ENCODE peak calls at places on chromosomes 2 and 18, in six cellular contexts. One of them, this sample, is unnamed. For H3K4me1, the result is how much of the 10 kb centered on the place peaks cover.

GRCh38 chr2:166240387-166241313 is 112.8 kb upstream of the SCN1A start:
- DNase-seq in breast epithelium: no peak
- DNase-seq in sigmoid colon: no peak
- DNase-seq in heart right ventricle: no peak
- DNase-seq in adrenal gland: no peak
- DNase-seq in body of pancreas: no peak
- DNase-seq in this sample: no peak

GRCh38 chr18:46856975-46857374 is 60.3 kb downstream of the PIAS2 start:
- DNase-seq in body of pancreas: no peak
- DNase-seq in breast epithelium: no peak
- DNase-seq in adrenal gland: no peak
- DNase-seq in sigmoid colon: no peak
- DNase-seq in heart right ventricle: no peak
- DNase-seq in this sample: no peak

GRCh38 chr18:79490593-79491551 is 95.1 kb downstream of the NFATC1 start:
- DNase-seq in adrenal gland: no peak
- DNase-seq in body of pancreas: no peak
- DNase-seq in heart right ventricle: no peak
- DNase-seq in breast epithelium: no peak
- DNase-seq in sigmoid colon: peak
- DNase-seq in this sample: peak

GRCh38 chr18:48814490-48815181 is 136.1 kb downstream of the SMAD7 start:
- DNase-seq in adrenal gland: peak
- DNase-seq in heart right ventricle: no peak
- DNase-seq in sigmoid colon: peak
- DNase-seq in breast epithelium: peak
- DNase-seq in body of pancreas: no peak
- DNase-seq in this sample: peak

GRCh38 chr2:16218651-16219050 is 278.3 kb downstream of the MYCN start:
- DNase-seq in body of pancreas: peak
- DNase-seq in sigmoid colon: no peak
- DNase-seq in breast epithelium: no peak
- DNase-seq in heart right ventricle: no peak
- DNase-seq in adrenal gland: peak
- DNase-seq in this sample: no peak

GRCh38 chr2:55879976-55880375 is 43.6 kb downstream of the EFEMP1 start:
- DNase-seq in breast epithelium: no peak
- DNase-seq in body of pancreas: no peak
- DNase-seq in adrenal gland: no peak
- DNase-seq in heart right ventricle: no peak
- DNase-seq in sigmoid colon: no peak
- DNase-seq in this sample: no peak

GRCh38 chr18:8037296-8037695 is 470.2 kb downstream of the PTPRM start:
- DNase-seq in heart right ventricle: no peak
- DNase-seq in adrenal gland: no peak
- DNase-seq in sigmoid colon: no peak
- DNase-seq in breast epithelium: no peak
- DNase-seq in body of pancreas: no peak
- DNase-seq in this sample: no peak

GRCh38 chr2:230999477-230999876 is 3.6 kb downstream of the SPATA3 start:
- DNase-seq in body of pancreas: no peak
- DNase-seq in breast epithelium: no peak
- DNase-seq in heart right ventricle: no peak
- DNase-seq in adrenal gland: no peak
- DNase-seq in sigmoid colon: no peak
- DNase-seq in this sample: no peak

GRCh38 chr2:216004408-216005283 is 8.7 kb downstream of the MREG start:
- DNase-seq in sigmoid colon: no peak
- DNase-seq in heart right ventricle: no peak
- DNase-seq in body of pancreas: no peak
- DNase-seq in adrenal gland: no peak
- DNase-seq in breast epithelium: no peak
- DNase-seq in this sample: no peak

GRCh38 chr2:31810200-31810917 is 200.4 kb downstream of the MEMO1 start:
- DNase-seq in heart right ventricle: no peak
- DNase-seq in body of pancreas: no peak
- DNase-seq in breast epithelium: no peak
- DNase-seq in sigmoid colon: no peak
- DNase-seq in adrenal gland: no peak
- DNase-seq in this sample: no peak

GRCh38 chr18:70376914-70377258 is 88.0 kb downstream of the SOCS6 start:
- DNase-seq in body of pancreas: peak
- DNase-seq in sigmoid colon: no peak
- DNase-seq in heart right ventricle: no peak
- DNase-seq in breast epithelium: no peak
- DNase-seq in adrenal gland: no peak
- DNase-seq in this sample: no peak

GRCh38 chr2:42777883-42778805 is 14.2 kb upstream of the OXER1 start:
- DNase-seq in breast epithelium: no peak
- DNase-seq in heart right ventricle: no peak
- DNase-seq in body of pancreas: no peak
- DNase-seq in adrenal gland: no peak
- DNase-seq in sigmoid colon: peak
- DNase-seq in this sample: no peak

GRCh38 chr18:76483780-76484179 is 11.3 kb downstream of the ZNF516 start:
- DNase-seq in body of pancreas: peak
- DNase-seq in sigmoid colon: no peak
- DNase-seq in heart right ventricle: no peak
- DNase-seq in adrenal gland: no peak
- DNase-seq in breast epithelium: no peak
- DNase-seq in this sample: no peak

GRCh38 chr18:56645415-56646016 is 5.6 kb upstream of the WDR7 start:
- DNase-seq in adrenal gland: no peak
- DNase-seq in body of pancreas: no peak
- DNase-seq in heart right ventricle: no peak
- DNase-seq in breast epithelium: no peak
- DNase-seq in sigmoid colon: no peak
- DNase-seq in this sample: no peak

GRCh38 chr2:96526615-96527014 is 9.9 kb upstream of the ARID5A start:
- DNase-seq in breast epithelium: no peak
- DNase-seq in heart right ventricle: no peak
- DNase-seq in sigmoid colon: peak
- DNase-seq in body of pancreas: no peak
- DNase-seq in adrenal gland: no peak
- DNase-seq in this sample: no peak

GRCh38 chr2:96528680-96529375 is 7.7 kb upstream of the ARID5A start:
- DNase-seq in sigmoid colon: no peak
- DNase-seq in heart right ventricle: no peak
- DNase-seq in body of pancreas: no peak
- DNase-seq in adrenal gland: no peak
- DNase-seq in breast epithelium: no peak
- DNase-seq in this sample: no peak

GRCh38 chr2:96527052-96527964 is 9.2 kb upstream of the ARID5A start:
- DNase-seq in adrenal gland: no peak
- DNase-seq in body of pancreas: no peak
- DNase-seq in heart right ventricle: peak
- DNase-seq in breast epithelium: no peak
- DNase-seq in sigmoid colon: peak
- DNase-seq in this sample: no peak

GRCh38 chr2:96529376-96530143 is 7.0 kb upstream of the ARID5A start:
- DNase-seq in sigmoid colon: peak
- DNase-seq in heart right ventricle: no peak
- DNase-seq in body of pancreas: no peak
- DNase-seq in breast epithelium: no peak
- DNase-seq in adrenal gland: no peak
- DNase-seq in this sample: no peak

GRCh38 chr2:96527990-96528679 is 8.4 kb upstream of the ARID5A start:
- DNase-seq in body of pancreas: peak
- DNase-seq in breast epithelium: no peak
- DNase-seq in adrenal gland: peak
- DNase-seq in sigmoid colon: peak
- DNase-seq in heart right ventricle: peak
- DNase-seq in this sample: peak
- TF ChIP-seq CTCF in body of pancreas: no peak
- TF ChIP-seq CTCF in breast epithelium: no peak
- TF ChIP-seq CTCF in adrenal gland: no peak
- TF ChIP-seq CTCF in sigmoid colon: no peak
- TF ChIP-seq CTCF in heart right ventricle: no peak
- TF ChIP-seq CTCF in this sample: no peak

DNA sequence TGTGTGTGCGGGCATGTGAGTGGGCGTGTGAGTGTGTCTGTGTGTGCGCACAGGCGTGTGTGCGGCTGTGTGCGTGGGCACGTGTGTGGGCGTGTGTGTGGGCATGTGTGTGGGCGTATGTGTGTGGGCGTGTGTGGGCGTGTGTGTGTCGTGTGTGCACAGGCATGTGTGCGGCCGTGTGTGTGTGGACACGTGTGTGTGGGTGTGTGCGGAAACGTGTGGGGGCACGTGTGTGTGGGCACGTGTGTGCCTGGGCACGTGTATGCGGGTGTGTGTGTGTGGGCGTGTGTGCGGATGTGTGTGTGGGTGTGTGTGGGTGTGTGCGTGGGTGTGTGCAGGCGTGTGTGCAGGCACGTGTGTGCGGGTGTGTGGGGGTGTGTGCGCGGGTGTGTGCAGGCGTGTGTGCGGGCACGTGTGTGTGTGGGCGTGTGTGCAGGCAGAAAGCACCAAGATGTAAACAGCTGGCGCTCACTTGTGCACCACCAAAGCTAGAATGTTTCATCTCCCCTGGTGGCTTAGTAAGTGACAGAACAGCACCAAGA is 31.2 kb upstream of the ALKAL2 start:
- DNase-seq in heart right ventricle: no peak
- DNase-seq in breast epithelium: no peak
- DNase-seq in adrenal gland: no peak
- DNase-seq in body of pancreas: no peak
- DNase-seq in sigmoid colon: no peak
- DNase-seq in this sample: no peak
- H3K4me1 ChIP-seq in heart right ventricle: under half
- H3K4me1 ChIP-seq in breast epithelium: under half
- H3K4me1 ChIP-seq in adrenal gland: under half
- H3K4me1 ChIP-seq in body of pancreas: under half
- H3K4me1 ChIP-seq in sigmoid colon: under half
- H3K4me1 ChIP-seq in this sample: under half

GRCh38 chr2:60317029-60317386 is 236.4 kb downstream of the BCL11A start:
- DNase-seq in breast epithelium: no peak
- DNase-seq in body of pancreas: no peak
- DNase-seq in heart right ventricle: no peak
- DNase-seq in adrenal gland: peak
- DNase-seq in sigmoid colon: no peak
- DNase-seq in this sample: no peak

GRCh38 chr2:60317831-60318230 is 235.6 kb downstream of the BCL11A start:
- DNase-seq in adrenal gland: no peak
- DNase-seq in breast epithelium: no peak
- DNase-seq in sigmoid colon: no peak
- DNase-seq in heart right ventricle: no peak
- DNase-seq in body of pancreas: no peak
- DNase-seq in this sample: no peak

GRCh38 chr2:60319031-60319547 is 234.4 kb downstream of the BCL11A start:
- DNase-seq in breast epithelium: no peak
- DNase-seq in adrenal gland: no peak
- DNase-seq in heart right ventricle: no peak
- DNase-seq in sigmoid colon: no peak
- DNase-seq in body of pancreas: no peak
- DNase-seq in this sample: no peak

GRCh38 chr2:60316381-60317028 is 236.9 kb downstream of the BCL11A start:
- DNase-seq in breast epithelium: no peak
- DNase-seq in adrenal gland: no peak
- DNase-seq in heart right ventricle: no peak
- DNase-seq in sigmoid colon: no peak
- DNase-seq in body of pancreas: peak
- DNase-seq in this sample: no peak

DNA sequence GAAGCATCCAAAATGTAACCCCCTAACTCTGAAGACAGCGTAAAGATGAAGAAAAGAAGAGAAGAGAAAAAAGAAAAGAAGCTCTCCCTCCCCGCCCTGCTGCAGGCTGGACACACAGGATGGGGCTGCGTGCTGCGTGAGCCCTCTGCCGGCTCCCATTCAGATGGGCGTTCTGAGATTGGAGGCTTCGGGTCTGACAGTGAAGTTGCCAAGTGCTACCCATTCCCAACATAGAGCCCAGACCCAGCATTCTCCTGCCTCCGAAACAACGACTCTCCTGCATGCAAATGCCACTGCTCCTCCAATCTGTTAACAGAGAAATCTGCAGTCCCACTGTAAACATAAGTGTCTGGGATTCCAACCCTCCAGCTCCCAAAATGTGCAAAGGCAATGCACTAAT is 234.9 kb downstream of the BCL11A start:
- DNase-seq in breast epithelium: no peak
- DNase-seq in heart right ventricle: no peak
- DNase-seq in body of pancreas: no peak
- DNase-seq in adrenal gland: no peak
- DNase-seq in sigmoid colon: no peak
- DNase-seq in this sample: no peak
- H3K4me3 ChIP-seq in breast epithelium: no peak
- H3K4me3 ChIP-seq in heart right ventricle: no peak
- H3K4me3 ChIP-seq in body of pancreas: no peak
- H3K4me3 ChIP-seq in adrenal gland: no peak
- H3K4me3 ChIP-seq in sigmoid colon: no peak
- H3K4me3 ChIP-seq in this sample: no peak

GRCh38 chr2:167401309-167401708 is 513.0 kb downstream of the XIRP2 start:
- DNase-seq in sigmoid colon: no peak
- DNase-seq in heart right ventricle: no peak
- DNase-seq in breast epithelium: no peak
- DNase-seq in body of pancreas: no peak
- DNase-seq in adrenal gland: no peak
- DNase-seq in this sample: no peak
- TF ChIP-seq CTCF in sigmoid colon: no peak
- TF ChIP-seq CTCF in heart right ventricle: no peak
- TF ChIP-seq CTCF in breast epithelium: no peak
- TF ChIP-seq CTCF in body of pancreas: no peak
- TF ChIP-seq CTCF in adrenal gland: no peak
- TF ChIP-seq CTCF in this sample: no peak

GRCh38 chr2:14678754-14679153 is 46.2 kb downstream of the LRATD1 start:
- DNase-seq in heart right ventricle: no peak
- DNase-seq in sigmoid colon: no peak
- DNase-seq in body of pancreas: no peak
- DNase-seq in breast epithelium: no peak
- DNase-seq in adrenal gland: no peak
- DNase-seq in this sample: no peak

GRCh38 chr2:14677039-14677438 is 44.5 kb downstream of the LRATD1 start:
- DNase-seq in body of pancreas: no peak
- DNase-seq in breast epithelium: no peak
- DNase-seq in sigmoid colon: no peak
- DNase-seq in adrenal gland: no peak
- DNase-seq in heart right ventricle: no peak
- DNase-seq in this sample: no peak

GRCh38 chr2:14676371-14676770 is 43.9 kb downstream of the LRATD1 start:
- DNase-seq in body of pancreas: no peak
- DNase-seq in heart right ventricle: no peak
- DNase-seq in sigmoid colon: no peak
- DNase-seq in breast epithelium: no peak
- DNase-seq in adrenal gland: no peak
- DNase-seq in this sample: no peak

GRCh38 chr2:14684516-14684915 is 52.0 kb downstream of the LRATD1 start:
- DNase-seq in breast epithelium: no peak
- DNase-seq in sigmoid colon: no peak
- DNase-seq in body of pancreas: no peak
- DNase-seq in heart right ventricle: no peak
- DNase-seq in adrenal gland: no peak
- DNase-seq in this sample: no peak

GRCh38 chr2:14681608-14682007 is 49.1 kb downstream of the LRATD1 start:
- DNase-seq in body of pancreas: no peak
- DNase-seq in adrenal gland: no peak
- DNase-seq in breast epithelium: no peak
- DNase-seq in sigmoid colon: no peak
- DNase-seq in heart right ventricle: no peak
- DNase-seq in this sample: no peak
- H3K4me1 ChIP-seq in body of pancreas: under half
- H3K4me1 ChIP-seq in adrenal gland: under half
- H3K4me1 ChIP-seq in breast epithelium: under half
- H3K4me1 ChIP-seq in sigmoid colon: under half
- H3K4me1 ChIP-seq in heart right ventricle: under half
- H3K4me1 ChIP-seq in this sample: under half

GRCh38 chr2:160467086-160467485 is 26.5 kb downstream of the RBMS1 start:
- DNase-seq in adrenal gland: no peak
- DNase-seq in sigmoid colon: no peak
- DNase-seq in heart right ventricle: no peak
- DNase-seq in body of pancreas: no peak
- DNase-seq in breast epithelium: no peak
- DNase-seq in this sample: no peak
- H3K4me3 ChIP-seq in adrenal gland: no peak
- H3K4me3 ChIP-seq in sigmoid colon: no peak
- H3K4me3 ChIP-seq in heart right ventricle: no peak
- H3K4me3 ChIP-seq in body of pancreas: no peak
- H3K4me3 ChIP-seq in breast epithelium: no peak
- H3K4me3 ChIP-seq in this sample: no peak